ENCODE peak calls at places on chromosomes 4 and X, in five cellular contexts. X is fibroblast of lung, I is left ventricle myocardium inferior, U is tibial nerve, B is cardiac muscle cell. Y is an unnamed sample. For H3K9me3, the result is how much of the 10 kb centered on the place peaks cover.

GRCh38 chr4:127832585-127832984 is 48.1 kb upstream of the PLK4 start:
- DNase-seq in U (no peak), X (no peak), B (no peak), I (no peak), Y (no peak)

GRCh38 chrX:19373034-19373891 is 29.5 kb downstream of the PDHA1 start:
- DNase-seq in U (no peak), I (no peak), X (no peak), B (no peak), Y (no peak)

GRCh38 chr4:66590488-66591215 is 920.4 kb upstream of the EPHA5 start:
- DNase-seq in X (peak), U (no peak), I (no peak), B (no peak), Y (no peak)

GRCh38 chr4:3836802-3837601 is 70.8 kb downstream of the ADRA2C start:
- DNase-seq in U (no peak), X (no peak), B (peak), I (no peak), Y (no peak)

GRCh38 chr4:6893449-6894085 is 16.1 kb upstream of the TBC1D14 start:
- DNase-seq in I (no peak), X (peak), U (no peak), B (no peak), Y (no peak)

GRCh38 chr4:89562715-89563114 is 255.1 kb upstream of the GPRIN3 start:
- DNase-seq in X (peak), B (no peak), U (no peak), I (no peak), Y (no peak)

GRCh38 chrX:41164469-41164868 is 79.2 kb downstream of the USP9X start:
- DNase-seq in I (no peak), X (no peak), U (no peak), B (no peak), Y (no peak)

GRCh38 chr4:41747230-41748055 is 1.1 kb downstream of the PHOX2B start:
- DNase-seq in X (no peak), U (no peak), B (no peak), I (no peak), Y (no peak)

GRCh38 chr4:186216465-186217024 is 10.8 kb upstream of the KLKB1 start:
- DNase-seq in X (peak), I (no peak), U (no peak), B (no peak), Y (no peak)

GRCh38 chr4:57044996-57045395 is 65.2 kb downstream of the IGFBP7 start:
- DNase-seq in U (no peak), B (no peak), I (no peak), X (no peak), Y (no peak)

GRCh38 chr4:174117445-174117844 is 166.0 kb downstream of the FBXO8 start:
- DNase-seq in I (no peak), X (no peak), B (no peak), U (no peak), Y (no peak)

GRCh38 chr4:3656441-3657376 is 109.5 kb upstream of the ADRA2C start:
- DNase-seq in I (no peak), B (no peak), U (no peak), X (no peak), Y (no peak)

GRCh38 chrX:136643243-136643642 is 4.7 kb upstream of the CD40LG start:
- DNase-seq in B (no peak), X (no peak), U (no peak), I (no peak), Y (no peak)

GRCh38 chr4:109571494-109571893 is 11.4 kb downstream of the MCUB start:
- DNase-seq in I (no peak), X (no peak), B (no peak), U (no peak), Y (no peak)

GRCh38 chrX:72048515-72049455 is 82.9 kb downstream of the RTL5 start:
- DNase-seq in X (no peak), I (no peak), B (no peak), U (no peak), Y (no peak)
- TF ChIP-seq CTCF in X (no peak), I (no peak), B (no peak), U (no peak), Y (no peak)

DNA sequence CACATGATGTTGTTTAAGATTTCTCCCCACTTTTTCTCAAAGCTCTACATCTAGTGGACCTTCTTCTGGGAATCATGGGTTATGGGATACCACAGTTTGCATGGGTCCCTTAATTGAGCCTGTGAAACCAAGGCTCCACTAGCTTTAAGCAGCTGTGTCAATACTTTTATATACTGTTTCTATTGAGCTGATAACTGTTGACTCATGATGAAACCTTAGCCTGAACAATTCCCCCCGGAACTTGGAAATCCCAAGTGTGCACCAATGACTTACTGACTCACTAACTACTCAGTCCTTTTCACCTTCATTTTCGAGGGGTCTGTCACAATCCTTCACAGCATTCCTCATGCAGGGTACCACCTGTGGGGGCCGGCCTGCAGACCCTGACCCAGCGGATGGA is 12.7 kb upstream of the SPIN4 start:
- DNase-seq in U (no peak), B (no peak), X (no peak), I (no peak), Y (no peak)
- H3K9me3 ChIP-seq in U (under half), B (under half), X (under half), I (under half), Y (under half)

GRCh38 chr4:154854362-154854761 is 73.3 kb downstream of the RBM46 start:
- DNase-seq in I (no peak), B (peak), U (no peak), X (peak), Y (no peak)
- TF ChIP-seq CTCF in I (peak), B (peak), U (no peak), X (peak), Y (no peak)

DNA sequence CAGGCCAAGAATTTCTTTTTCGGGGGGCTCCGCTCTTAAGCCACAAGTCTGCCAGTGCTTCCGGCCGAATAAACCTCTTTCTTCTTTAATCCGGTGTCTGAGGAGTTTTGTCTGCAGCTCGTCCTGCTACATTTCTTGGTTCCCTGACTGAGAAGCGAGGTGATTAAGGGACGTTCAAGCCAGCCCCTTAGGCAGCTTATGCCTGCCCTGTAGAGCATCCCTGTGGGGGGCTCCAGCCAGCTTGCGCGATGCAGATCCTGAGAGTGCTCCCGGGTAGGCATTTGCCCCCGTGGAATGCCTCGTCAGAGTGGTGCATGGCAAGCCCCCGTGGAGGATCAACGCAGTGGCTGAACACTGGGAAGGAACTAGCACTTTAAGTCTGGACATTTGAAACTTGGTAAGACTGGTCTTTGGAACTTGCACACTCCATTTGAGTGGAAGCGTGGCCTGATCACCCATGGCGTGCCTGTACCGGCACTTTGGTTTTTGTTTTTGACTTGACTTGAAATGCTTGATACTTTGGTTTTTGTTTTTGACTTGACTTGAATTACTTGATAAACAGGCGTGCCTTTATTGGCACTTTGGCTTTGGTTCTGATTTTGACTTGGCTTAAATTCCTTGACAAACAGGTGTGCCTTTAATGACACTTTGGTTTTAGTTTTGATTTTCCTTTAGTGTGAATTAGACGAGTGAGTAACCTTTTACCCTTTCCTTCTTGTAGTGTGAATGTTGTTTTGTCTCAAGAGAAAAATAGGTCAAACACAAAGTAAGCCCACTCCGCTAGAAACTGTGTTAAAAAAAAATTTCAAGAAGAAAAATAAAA is 6.1 kb downstream of the ACOX3 start:
- DNase-seq in X (no peak), U (no peak), B (no peak), I (no peak), Y (no peak)
- H3K9me3 ChIP-seq in X (under half), U (under half), B (under half), I (under half), Y (under half)

GRCh38 chr4:61505773-61506640 is 305.9 kb downstream of the ADGRL3 start:
- DNase-seq in B (no peak), I (no peak), X (no peak), U (no peak), Y (no peak)

GRCh38 chr4:61501812-61502211 is 301.7 kb downstream of the ADGRL3 start:
- DNase-seq in B (no peak), I (no peak), X (no peak), U (no peak), Y (no peak)

GRCh38 chr4:61500883-61501282 is 300.8 kb downstream of the ADGRL3 start:
- DNase-seq in U (no peak), B (no peak), I (no peak), X (peak), Y (no peak)
- TF ChIP-seq CTCF in U (peak), B (peak), I (peak), X (peak), Y (no peak)

DNA sequence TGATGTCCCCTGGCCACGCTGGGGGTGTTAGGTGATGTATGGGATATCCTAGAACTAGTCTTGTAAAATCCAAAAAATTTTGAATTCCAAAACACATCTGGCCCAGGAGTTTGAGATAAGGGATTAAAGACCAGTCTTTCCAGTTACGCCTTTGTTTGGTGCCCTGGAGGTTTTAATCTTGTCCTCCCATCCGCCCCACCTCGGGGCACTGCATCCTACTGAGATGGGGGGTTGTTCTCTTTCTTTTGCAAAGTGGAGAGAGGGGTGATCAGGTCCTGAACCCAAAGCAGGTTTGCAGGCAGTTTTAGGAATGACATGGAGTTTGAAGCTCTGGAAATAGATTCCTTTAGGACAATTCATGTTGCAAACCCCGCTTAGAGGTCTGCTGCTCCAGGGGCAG is 1.8 kb downstream of the SUV39H1 start:
- DNase-seq in B (no peak), I (no peak), X (no peak), U (no peak), Y (no peak)
- H3K9me3 ChIP-seq in B (under half), I (under half), X (under half), U (under half), Y (under half)